ENCODE peak calls at places on chromosomes 2 and 18, in five cellular contexts. N is GM23248, J is endodermal cell, Z is neural progenitor cell, E is mucosa of descending colon. T is an unnamed sample.

GRCh38 chr18:57242285-57242684 is 95.4 kb downstream of the BOD1L2 start:
- DNase-seq in N (no peak), J (no peak), Z (no peak), E (no peak), T (no peak)

GRCh38 chr2:96864343-96865091 is 5.4 kb downstream of the SEMA4C start:
- DNase-seq in N (no peak), J (no peak), Z (no peak), E (no peak), T (no peak)

GRCh38 chr18:8003878-8004675 is 437.0 kb downstream of the PTPRM start:
- DNase-seq in N (no peak), J (no peak), Z (no peak), E (no peak), T (no peak)

GRCh38 chr2:69997296-69998184 is 36.1 kb upstream of the ASPRV1 start:
- DNase-seq in N (peak; percentile 88), J (peak; percentile 83), Z (no peak), E (no peak), T (no peak)

GRCh38 chr2:216583606-216584005 is 49.6 kb upstream of the IGFBP2 start:
- DNase-seq in N (no peak), J (no peak), Z (no peak), E (no peak), T (no peak)

GRCh38 chr2:46850742-46851141 is 64.9 kb downstream of the MCFD2 start:
- DNase-seq in N (peak; percentile 78), J (no peak), Z (no peak), E (no peak), T (no peak)

GRCh38 chr2:237096911-237097310 is 11.2 kb downstream of the COPS8 start:
- DNase-seq in N (peak; percentile 86), J (no peak), Z (no peak), E (no peak), T (no peak)

GRCh38 chr2:242030858-242031257 is 161.3 kb downstream of the RTP5 start:
- DNase-seq in N (no peak), J (no peak), Z (no peak), E (no peak), T (no peak)

GRCh38 chr2:217489145-217489960 is 513.4 kb downstream of the TNS1 start:
- DNase-seq in N (peak; percentile 70), J (peak; percentile 53), Z (peak; percentile 31), E (no peak), T (no peak)

GRCh38 chr18:23280844-23281243 is 145.6 kb downstream of the CABLES1 start:
- DNase-seq in N (no peak), J (no peak), Z (no peak), E (no peak), T (no peak)

GRCh38 chr2:191376981-191377629 is 131.9 kb downstream of the MYO1B start:
- DNase-seq in N (peak; percentile 96), J (peak; percentile 62), Z (no peak), E (peak; percentile 68), T (no peak)

GRCh38 chr2:64350996-64351395 is 103.0 kb upstream of the LGALSL start:
- DNase-seq in N (no peak), J (no peak), Z (no peak), E (no peak), T (no peak)

GRCh38 chr2:220356076-220356475 is 728.6 kb downstream of the SLC4A3 start:
- DNase-seq in N (no peak), J (no peak), Z (no peak), E (no peak), T (no peak)

GRCh38 chr2:226649871-226650660 is 149.6 kb downstream of the IRS1 start:
- DNase-seq in N (peak; percentile 98), J (peak; percentile 78), Z (peak; percentile 55), E (peak; percentile 80), T (no peak)

GRCh38 chr18:13235326-13235937 is 16.9 kb downstream of the LDLRAD4 start:
- DNase-seq in N (no peak), J (peak; percentile 51), Z (no peak), E (no peak), T (no peak)

GRCh38 chr2:88437010-88437409 is 15.5 kb downstream of the FOXI3 start:
- DNase-seq in N (no peak), J (no peak), Z (no peak), E (no peak), T (no peak)

GRCh38 chr2:88471083-88471942 is 18.8 kb upstream of the FOXI3 start:
- DNase-seq in N (no peak), J (peak; percentile 68), Z (peak; percentile 20), E (no peak), T (no peak)

GRCh38 chr2:70531419-70532130 is 22.1 kb downstream of the TGFA start:
- DNase-seq in N (no peak), J (no peak), Z (no peak), E (no peak), T (no peak)

GRCh38 chr18:51091270-51091669 is 61.3 kb downstream of the SMAD4 start:
- DNase-seq in N (no peak), J (no peak), Z (no peak), E (no peak), T (no peak)

GRCh38 chr18:33558529-33558928 is 19.5 kb upstream of the ASXL3 start:
- DNase-seq in N (no peak), J (no peak), Z (no peak), E (no peak), T (no peak)

GRCh38 chr2:101697124-101697793 is at the start of gene MAP4K4:
- DNase-seq in N (peak; percentile 91), J (peak; percentile 89), Z (peak; percentile 84), E (peak; percentile 86), T (peak; percentile 70)

GRCh38 chr2:230952226-230952956 is 27.3 kb upstream of the GPR55 start:
- DNase-seq in N (no peak), J (no peak), Z (no peak), E (no peak), T (no peak)

GRCh38 chr2:40955635-40956034 is 503.7 kb upstream of the SLC8A1 start:
- DNase-seq in N (no peak), J (no peak), Z (no peak), E (no peak), T (no peak)

GRCh38 chr2:38720613-38721241 is 30.4 kb downstream of the SRSF7 start:
- DNase-seq in N (peak; percentile 99), J (no peak), Z (no peak), E (no peak), T (no peak)

GRCh38 chr2:169073972-169074751 is 4.8 kb downstream of the DHRS9 start:
- DNase-seq in N (no peak), J (no peak), Z (no peak), E (no peak), T (no peak)

GRCh38 chr2:45925636-45926350 is 274.3 kb downstream of the PRKCE start:
- DNase-seq in N (no peak), J (peak; percentile 34), Z (no peak), E (no peak), T (no peak)

GRCh38 chr2:209840434-209840833 is 68.8 kb downstream of the UNC80 start:
- DNase-seq in N (no peak), J (no peak), Z (no peak), E (no peak), T (no peak)

GRCh38 chr2:231684314-231685223 is 23.8 kb upstream of the PTMA start:
- DNase-seq in N (no peak), J (peak; percentile 59), Z (peak; percentile 2), E (no peak), T (no peak)

GRCh38 chr2:223959688-223960087 is 2.4 kb downstream of the MRPL44 start:
- DNase-seq in N (peak; percentile 75), J (peak; percentile 31), Z (no peak), E (no peak), T (no peak)

GRCh38 chr18:8793445-8794132 is 88.2 kb downstream of the MTCL1 start:
- DNase-seq in N (peak; percentile 16), J (no peak), Z (no peak), E (no peak), T (no peak)

DNA sequence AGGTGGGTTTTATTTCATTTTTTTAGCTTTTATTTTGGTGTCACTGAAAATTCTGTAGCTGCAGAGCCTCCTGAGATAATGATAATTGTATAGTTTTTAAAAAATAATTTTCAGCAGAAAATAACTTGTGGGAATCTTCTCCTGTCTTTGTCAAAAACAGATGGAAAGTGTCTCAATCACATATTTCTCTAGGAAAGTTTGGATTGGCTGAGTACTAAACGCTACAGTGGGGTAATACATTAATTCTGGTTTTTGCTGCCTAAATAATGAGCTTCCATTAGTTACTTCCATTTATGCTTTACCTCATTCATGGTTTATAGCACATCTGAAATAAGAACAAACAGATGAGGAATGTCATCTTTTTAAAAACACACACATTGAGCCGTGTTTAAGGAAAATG is 2.2 kb downstream of the TWIST2 start:
- DNase-seq in N (peak; percentile 44), J (no peak), Z (no peak), E (no peak), T (no peak)
- H3K4me3 ChIP-seq in N (peak overlapping the region; percentile 98), J (no peak overlapping the region), Z (no peak overlapping the region), E (no peak overlapping the region), T (no peak overlapping the region)

GRCh38 chr18:47246027-47246971 is 5.2 kb downstream of the SKOR2 start:
- DNase-seq in N (no peak), J (peak; percentile 62), Z (peak; percentile 38), E (no peak), T (no peak)

GRCh38 chr18:47247833-47248609 is 3.4 kb downstream of the SKOR2 start:
- DNase-seq in N (no peak), J (peak; percentile 77), Z (peak; percentile 59), E (no peak), T (no peak)

GRCh38 chr18:47248610-47249343 is 2.7 kb downstream of the SKOR2 start:
- DNase-seq in N (no peak), J (peak; percentile 74), Z (peak; percentile 56), E (no peak), T (no peak)

GRCh38 chr18:47249602-47250001 is 1.9 kb downstream of the SKOR2 start:
- DNase-seq in N (no peak), J (no peak), Z (no peak), E (no peak), T (no peak)

GRCh38 chr18:47247036-47247832 is 4.2 kb downstream of the SKOR2 start:
- DNase-seq in N (no peak), J (peak; percentile 89), Z (peak; percentile 83), E (no peak), T (no peak)
- H3K4me3 ChIP-seq in N (no peak overlapping the region), J (no peak overlapping the region), Z (peak overlapping the region; percentile 47), E (no peak overlapping the region), T (no peak overlapping the region)

GRCh38 chr18:501406-501714 is 859 bp upstream of the COLEC12 start:
- DNase-seq in N (no peak), J (no peak), Z (peak; percentile 44), E (no peak), T (no peak)
- H3K4me3 ChIP-seq in N (no peak overlapping the region), J (peak overlapping the region; percentile 86), Z (peak overlapping the region; percentile 74), E (no peak overlapping the region), T (no peak overlapping the region)

DNA sequence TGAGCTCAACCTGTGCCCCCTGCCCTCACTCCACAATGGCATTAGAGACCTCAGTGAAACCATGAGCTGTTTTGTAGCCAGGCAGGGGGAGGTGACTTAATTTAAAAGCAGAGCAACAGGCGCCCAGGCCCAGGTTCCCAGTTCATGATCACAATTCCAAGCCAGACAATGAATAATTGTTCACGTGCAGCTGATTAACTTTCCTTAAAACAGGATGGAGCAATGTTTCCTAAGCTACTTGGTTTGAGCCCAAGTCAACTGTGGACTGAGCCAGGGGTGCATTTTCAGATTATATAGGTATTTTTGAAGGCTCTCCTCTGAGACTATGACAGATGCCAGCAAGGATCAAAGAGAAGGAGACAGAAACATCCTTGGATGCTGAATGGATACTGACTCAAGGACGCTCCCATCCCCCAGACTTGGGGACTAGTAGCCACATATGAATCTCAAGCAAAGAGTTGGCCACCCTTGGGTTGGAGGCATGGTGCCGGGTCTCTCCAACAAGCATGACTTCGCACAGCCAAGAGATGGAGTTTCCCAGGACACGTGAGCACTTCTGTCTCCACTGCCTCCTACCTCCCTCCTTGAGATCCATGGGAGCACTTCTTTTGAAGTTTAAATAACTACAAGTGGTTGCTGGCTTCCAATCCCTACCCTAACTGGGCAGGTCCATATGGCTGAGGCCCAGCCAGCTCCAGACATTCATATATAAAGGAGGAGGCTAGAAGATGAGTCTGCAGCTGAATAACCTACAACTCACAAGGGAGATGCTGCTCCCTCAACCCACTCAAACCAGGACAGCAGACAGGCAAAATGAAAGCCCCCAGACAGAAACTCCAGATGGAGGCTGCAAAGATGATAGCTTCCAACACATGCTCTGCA is 12.7 kb downstream of the SMAD7 start:
- DNase-seq in N (peak; percentile 67), J (no peak), Z (no peak), E (no peak), T (no peak)
- H3K4me3 ChIP-seq in N (peak overlapping the region; percentile 55), J (no peak overlapping the region), Z (no peak overlapping the region), E (no peak overlapping the region), T (no peak overlapping the region)

T was measured in naive thymus-derived CD4-positive, alpha-beta T cell.